ENCODE peak calls at places on chromosomes 1 and 21, in six cellular contexts. H is activated T-helper 1 cell treated with Interleukin-2 at 50 U/mL for 16 hours; A is HCT116; B is stimulated activated CD8-positive, alpha-beta memory T cell treated with anti-CD3 and anti-CD28 coated beads, Interleukin-7, amount 100 ng/mL, for 1 hour; W is EH; F is RKO. O is an unnamed sample.

GRCh38 chr21:32795376-32795775 is 23.8 kb upstream of the PAXBP1 start:
- DNase-seq in H (no peak), B (no peak), W (no peak), A (no peak), F (no peak), O (no peak)

GRCh38 chr1:28530456-28530855 is 22.4 kb upstream of the TRNAU1AP start:
- DNase-seq in W (no peak), H (no peak), B (no peak), A (no peak), F (no peak), O (no peak)

GRCh38 chr1:39204441-39205081 is at the start of gene MACF1:
- DNase-seq in B (no peak), F (no peak), W (peak), H (no peak), A (no peak), O (no peak)

GRCh38 chr1:55257958-55258357 is 42.8 kb upstream of the USP24 start:
- DNase-seq in F (no peak), W (peak), B (peak), A (no peak), H (peak), O (no peak)

GRCh38 chr21:33767236-33767635 is 124.9 kb downstream of the ITSN1 start:
- DNase-seq in F (no peak), A (no peak), W (peak), B (no peak), H (no peak), O (no peak)

GRCh38 chr1:57494679-57495078 is 70.8 kb upstream of the DAB1 start:
- DNase-seq in H (no peak), A (no peak), B (no peak), F (no peak), W (peak), O (no peak)

GRCh38 chr21:25039461-25040380 is 567.6 kb downstream of the MRPL39 start:
- DNase-seq in H (no peak), F (peak), W (no peak), B (no peak), A (no peak), O (no peak)

GRCh38 chr1:37998913-37999433 is 6.3 kb downstream of the FHL3 start:
- DNase-seq in H (no peak), A (no peak), W (no peak), B (no peak), F (no peak), O (no peak)

GRCh38 chr1:2494323-2494693 is 18.2 kb downstream of the PLCH2 start:
- DNase-seq in H (no peak), F (peak), W (peak), A (peak), B (no peak), O (no peak)

GRCh38 chr1:119653839-119654170 is 5.7 kb upstream of the ZNF697 start:
- DNase-seq in H (no peak), A (no peak), B (no peak), F (no peak), W (peak), O (no peak)

GRCh38 chr1:154614247-154614646 is 6.3 kb upstream of the ADAR start:
- DNase-seq in H (no peak), B (no peak), F (no peak), W (no peak), A (no peak), O (no peak)

O was measured in omental fat pad.